ENCODE peak calls at places on chromosomes 1 and 21, in four cellular contexts. K, O, Q and Z are unnamed samples.

GRCh38 chr1:172946814-172947507 is 103.8 kb downstream of the TNFSF18 start:
- DNase-seq in Q (no peak), O (no peak), K (peak; percentile 46), Z (no peak)

GRCh38 chr1:7425229-7425628 is 345.9 kb upstream of the VAMP3 start:
- DNase-seq in Q (no peak), K (no peak), O (no peak), Z (no peak)

GRCh38 chr21:15774590-15774989 is 44.8 kb downstream of the USP25 start:
- DNase-seq in Q (no peak), O (no peak), K (peak; percentile 70), Z (no peak)

GRCh38 chr1:111323231-111323630 is 32.6 kb downstream of the CHIA start:
- DNase-seq in O (no peak), K (no peak), Q (no peak), Z (no peak)

GRCh38 chr1:66395202-66396061 is 138.5 kb upstream of the SGIP1 start:
- DNase-seq in Q (no peak), O (no peak), K (no peak), Z (peak; percentile 94)

GRCh38 chr1:114310771-114311251 is 157.1 kb upstream of the SYT6 start:
- DNase-seq in K (peak; percentile 88), O (no peak), Q (no peak), Z (no peak)

GRCh38 chr1:33814166-33814565 is 49.7 kb upstream of the HMGB4 start:
- DNase-seq in O (no peak), Q (no peak), K (peak; percentile 63), Z (no peak)

GRCh38 chr1:226520640-226521355 is 27.8 kb upstream of the STUM start:
- DNase-seq in Q (no peak), O (no peak), K (no peak), Z (no peak)

GRCh38 chr1:21912038-21912758 is 24.9 kb downstream of the HSPG2 start:
- DNase-seq in Q (no peak), O (no peak), K (no peak), Z (no peak)

GRCh38 chr21:29288239-29288638 is 10.5 kb upstream of the BACH1 start:
- DNase-seq in O (no peak), K (no peak), Q (no peak), Z (no peak)

GRCh38 chr1:71638081-71638766 is 557.4 kb upstream of the ZRANB2 start:
- DNase-seq in O (no peak), Q (no peak), K (peak; percentile 85), Z (no peak)

GRCh38 chr1:41583658-41584570 is 99.4 kb upstream of the EDN2 start:
- DNase-seq in Q (no peak), O (no peak), K (no peak), Z (no peak)

GRCh38 chr1:231318568-231318967 is 19.1 kb downstream of the EXOC8 start:
- DNase-seq in O (no peak), Q (no peak), K (no peak), Z (no peak)

GRCh38 chr1:230679131-230679530 is 34.8 kb downstream of the AGT start:
- DNase-seq in K (no peak), Q (no peak), O (no peak), Z (no peak)

GRCh38 chr21:45363921-45364463 is 41.0 kb upstream of the COL18A1 start:
- DNase-seq in Q (peak; percentile 67), K (peak; percentile 100), O (no peak), Z (peak; percentile 67)

GRCh38 chr1:161779393-161779792 is 13.3 kb downstream of the ATF6 start:
- DNase-seq in O (no peak), K (peak; percentile 21), Q (no peak), Z (no peak)

GRCh38 chr21:40846057-40846456 is 901 bp downstream of the DSCAM start:
- DNase-seq in O (no peak), Q (no peak), K (no peak), Z (no peak)

GRCh38 chr1:205370780-205371179 is 14.1 kb upstream of the KLHDC8A start:
- DNase-seq in O (peak; percentile 2), K (no peak), Q (no peak), Z (no peak)

GRCh38 chr1:205368478-205368877 is 11.8 kb upstream of the KLHDC8A start:
- DNase-seq in O (no peak), K (no peak), Q (no peak), Z (no peak)

GRCh38 chr1:205360891-205361290 is 4.2 kb upstream of the KLHDC8A start:
- DNase-seq in O (no peak), K (no peak), Q (no peak), Z (no peak)

GRCh38 chr1:205369621-205370230 is 13.0 kb upstream of the KLHDC8A start:
- DNase-seq in Q (no peak), O (peak; percentile 1), K (peak; percentile 47), Z (no peak)

DNA sequence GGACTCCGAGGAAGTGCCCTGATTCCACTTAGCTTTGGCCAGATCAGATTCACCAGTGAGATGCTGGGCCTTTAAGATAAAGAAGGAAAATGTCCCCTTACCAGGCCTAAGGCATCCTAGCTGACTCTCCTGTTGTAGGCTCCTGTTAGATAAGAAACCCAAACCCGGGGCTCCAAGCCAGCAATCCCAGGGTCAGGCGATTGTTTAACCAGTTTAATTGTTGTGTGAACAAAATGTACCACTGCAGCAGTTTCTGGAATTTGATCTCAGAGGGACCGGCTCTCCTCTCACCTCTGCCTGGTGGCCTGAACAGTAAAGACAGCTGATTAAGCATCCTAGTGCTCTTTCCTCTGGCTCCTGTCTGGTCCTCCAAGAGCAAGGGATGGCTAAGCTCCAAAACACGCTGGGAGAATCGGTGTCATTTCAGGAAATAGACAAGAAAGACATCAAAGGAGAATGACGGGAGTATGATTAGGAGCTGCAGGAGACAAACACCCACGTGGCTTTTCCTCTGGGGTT is 9.3 kb upstream of the KLHDC8A start:
- DNase-seq in Q (no peak), K (peak; percentile 44), O (no peak), Z (no peak)
- H3K4me3 ChIP-seq in Q (no peak overlapping the region), K (no peak overlapping the region), O (no peak overlapping the region), Z (no peak overlapping the region)

DNA sequence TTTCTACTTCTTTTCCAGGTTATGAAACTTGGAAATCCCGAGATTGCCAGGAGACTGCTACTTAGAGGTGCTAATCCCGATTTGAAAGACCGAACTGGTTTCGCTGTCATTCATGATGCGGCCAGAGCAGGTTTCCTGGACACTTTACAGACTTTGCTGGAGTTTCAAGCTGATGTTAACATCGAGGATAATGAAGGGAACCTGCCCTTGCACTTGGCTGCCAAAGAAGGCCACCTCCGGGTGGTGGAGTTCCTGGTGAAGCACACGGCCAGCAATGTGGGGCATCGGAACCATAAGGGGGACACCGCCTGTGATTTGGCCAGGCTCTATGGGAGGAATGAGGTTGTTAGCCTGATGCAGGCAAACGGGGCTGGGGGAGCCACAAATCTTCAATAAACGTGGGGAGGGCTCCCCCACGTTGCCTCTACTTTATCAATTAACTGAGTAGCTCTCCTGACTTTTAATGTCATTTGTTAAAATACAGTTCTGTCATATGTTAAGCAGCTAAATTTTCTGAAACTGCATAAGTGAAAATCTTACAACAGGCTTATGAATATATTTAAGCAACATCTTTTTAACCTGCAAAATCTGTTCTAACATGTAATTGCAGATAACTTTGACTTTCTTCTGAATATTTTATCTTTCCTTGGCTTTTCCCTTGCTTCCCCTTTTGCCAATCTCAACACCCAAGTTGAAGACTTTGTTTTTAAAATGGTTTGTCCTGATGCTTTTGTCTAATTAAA is 4.0 kb downstream of the CDKN2C start:
- DNase-seq in K (no peak), O (peak; percentile 60), Q (no peak), Z (no peak)
- H3K4me3 ChIP-seq in K (no peak overlapping the region), O (peak overlapping the region; percentile 77), Q (no peak overlapping the region), Z (no peak overlapping the region)

GRCh38 chr1:203291201-203292096 is 13.9 kb upstream of the BTG2 start:
- DNase-seq in Q (no peak), K (no peak), O (no peak), Z (no peak)
- H3K4me3 ChIP-seq in Q (no peak overlapping the region), K (no peak overlapping the region), O (no peak overlapping the region), Z (no peak overlapping the region)

GRCh38 chr1:998051-998821 is 1.7 kb downstream of the HES4 start:
- DNase-seq in O (peak; percentile 38), K (no peak), Q (no peak), Z (no peak)
- H3K4me3 ChIP-seq in O (peak overlapping the region; percentile 87), K (no peak overlapping the region), Q (peak overlapping the region; percentile 5), Z (no peak overlapping the region)

DNA sequence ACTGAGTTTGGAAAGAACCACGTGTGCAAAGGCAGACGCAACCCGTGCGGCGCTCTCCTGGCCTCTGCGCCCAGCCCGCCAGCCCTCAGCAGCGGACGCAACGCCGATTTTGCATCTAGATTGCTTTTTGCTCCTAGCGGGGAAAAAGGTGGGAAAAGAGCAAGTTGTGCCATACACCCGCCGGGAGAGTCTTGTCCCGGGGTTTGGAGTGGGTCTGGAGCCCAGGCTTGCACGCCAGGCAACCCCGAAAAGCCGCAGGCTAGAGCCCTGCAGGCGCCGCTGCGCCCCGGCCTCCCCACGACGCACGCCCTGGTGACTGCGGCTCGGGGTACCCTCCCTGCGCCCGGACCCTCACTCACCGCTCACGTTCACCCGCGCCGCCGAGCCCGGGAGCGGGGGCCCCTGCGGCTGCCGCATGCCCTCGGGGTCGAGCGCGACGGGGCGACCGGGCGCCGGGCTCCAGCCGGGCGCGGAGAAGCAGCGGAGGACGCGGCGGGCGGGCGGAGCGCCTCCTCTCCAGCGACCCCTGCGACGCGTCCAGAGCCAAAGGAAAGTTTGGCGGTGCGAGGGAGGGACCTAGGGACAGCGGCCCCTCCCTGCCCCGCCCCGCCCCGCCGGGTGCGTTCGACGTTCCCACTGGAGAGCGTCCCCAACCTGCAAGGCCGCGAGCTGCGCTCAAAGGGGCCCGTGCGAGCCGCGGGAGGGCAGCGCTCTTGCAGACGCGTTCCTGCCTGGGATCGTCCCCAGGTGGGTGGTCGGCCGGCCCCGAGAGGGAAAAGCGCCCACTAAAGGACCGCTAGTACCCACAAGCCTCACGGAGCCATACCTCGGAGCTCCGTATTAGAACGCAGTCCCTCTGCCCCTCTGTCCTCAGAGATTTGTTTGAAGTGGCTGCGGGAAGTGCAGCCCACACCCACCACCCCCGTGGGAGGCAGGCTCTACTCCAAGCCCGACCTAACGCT is at the start of gene LPAR3:
- DNase-seq in O (peak; percentile 93), K (no peak), Q (no peak), Z (no peak)
- H3K4me3 ChIP-seq in O (peak within 1 kb of the TSS; percentile 55), K (peak within 1 kb of the TSS; percentile 38), Q (peak within 1 kb of the TSS; percentile 4), Z (no peak within 1 kb of the TSS)

GRCh38 chr1:176897350-176898236 is 266.9 kb downstream of the ASTN1 start:
- DNase-seq in O (peak; percentile 84), K (peak; percentile 44), Q (peak; percentile 46), Z (peak; percentile 60)
- H3K4me3 ChIP-seq in O (no peak overlapping the region), K (no peak overlapping the region), Q (no peak overlapping the region), Z (no peak overlapping the region)

GRCh38 chr1:29859126-29859525 is 622.8 kb downstream of the PTPRU start:
- DNase-seq in Q (no peak), K (no peak), O (no peak), Z (no peak)

GRCh38 chr1:29864431-29865022 is 628.2 kb downstream of the PTPRU start:
- DNase-seq in Q (no peak), O (no peak), K (no peak), Z (no peak)

GRCh38 chr1:29858646-29859045 is 622.3 kb downstream of the PTPRU start:
- DNase-seq in Q (no peak), K (no peak), O (no peak), Z (no peak)

GRCh38 chr1:29861446-29861845 is 625.1 kb downstream of the PTPRU start:
- DNase-seq in O (no peak), Q (no peak), K (no peak), Z (no peak)

DNA sequence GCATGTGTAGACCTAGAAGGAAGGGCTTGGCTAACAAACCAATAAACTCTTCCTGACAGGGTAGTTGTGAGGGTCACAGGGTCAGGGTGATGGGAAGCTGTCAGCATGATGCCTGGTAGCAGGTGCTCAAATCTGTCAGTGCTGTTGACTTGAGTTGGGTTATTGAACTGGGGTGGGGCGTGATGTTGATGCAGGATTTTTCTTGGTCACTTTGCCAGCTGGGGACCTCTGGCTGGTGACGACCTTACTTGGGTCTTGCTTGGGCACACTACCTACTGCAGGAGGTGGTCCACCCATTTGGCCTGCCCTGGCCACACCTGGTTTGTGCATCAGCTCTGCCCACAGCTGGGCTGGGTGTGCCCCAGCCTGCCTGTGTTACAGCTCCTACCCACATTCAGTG is 624.4 kb downstream of the PTPRU start:
- DNase-seq in K (no peak), Q (no peak), O (no peak), Z (no peak)
- H3K4me3 ChIP-seq in K (no peak overlapping the region), Q (no peak overlapping the region), O (no peak overlapping the region), Z (no peak overlapping the region)

GRCh38 chr1:31764307-31765040 is at the start of gene ADGRB2:
- DNase-seq in Q (no peak), O (peak; percentile 63), K (no peak), Z (peak; percentile 34)
- H3K4me3 ChIP-seq in Q (no peak within 1 kb of the TSS), O (peak within 1 kb of the TSS; percentile 49), K (peak within 1 kb of the TSS; percentile 62), Z (no peak within 1 kb of the TSS)